ENCODE peak calls at places on chromosomes 3 and 15, in five cellular contexts. W is stimulated activated naive B cell treated with anti-CD40 and anti-IgM and Interleukin-4, amounts not matched to agents 10 μg/mL and 1 μg/mL and 100 μg/mL, for 72 hours; N is upper lobe of left lung; J is naive thymus-derived CD8-positive, alpha-beta T cell; E is CD4-positive, alpha-beta T cell. K is an unnamed sample.

GRCh38 chr15:89490550-89491315 is 5.7 kb downstream of the RHCG start:
- ATAC-seq in N (no peak), E (no peak), W (no peak), J (no peak), K (no peak)

GRCh38 chr3:86771741-86772512 is 219.0 kb downstream of the VGLL3 start:
- ATAC-seq in W (peak; percentile 31), E (no peak), J (no peak), N (peak; percentile 67), K (peak; percentile 16)

GRCh38 chr3:105304487-105304886 is 62.2 kb upstream of the ALCAM start:
- ATAC-seq in N (no peak), J (no peak), W (no peak), E (no peak), K (no peak)

GRCh38 chr15:77413687-77414349 is 6.1 kb downstream of the PEAK1 start:
- ATAC-seq in E (no peak), J (no peak), N (no peak), W (no peak), K (no peak)

GRCh38 chr3:61181874-61182273 is 69.4 kb downstream of the FHIT start:
- ATAC-seq in E (no peak), W (peak; percentile 90), N (no peak), J (no peak), K (no peak)

GRCh38 chr3:14439501-14440167 is 37.2 kb downstream of the SLC6A6 start:
- ATAC-seq in E (no peak), W (peak; percentile 71), N (peak; percentile 54), J (no peak), K (no peak)

GRCh38 chr3:13557417-13557816 is 8.5 kb downstream of the FBLN2 start:
- ATAC-seq in W (peak; percentile 36), E (no peak), N (no peak), J (no peak), K (peak; percentile 25)

GRCh38 chr3:112074616-112075497 is 11.3 kb upstream of the C3orf52 start:
- ATAC-seq in W (no peak), J (peak; percentile 82), N (peak; percentile 96), E (peak; percentile 86), K (no peak)

GRCh38 chr3:140290105-140290504 is 355.1 kb downstream of the CLSTN2 start:
- ATAC-seq in W (no peak), J (no peak), N (no peak), E (no peak), K (no peak)

GRCh38 chr3:44041726-44042125 is 200.0 kb upstream of the TOPAZ1 start:
- ATAC-seq in J (no peak), N (no peak), W (no peak), E (no peak), K (no peak)

GRCh38 chr3:183551930-183552329 is 3.6 kb downstream of the KLHL6 start:
- ATAC-seq in N (no peak), J (no peak), W (no peak), E (no peak), K (no peak)

GRCh38 chr3:125353128-125353527 is 22.0 kb downstream of the ZNF148 start:
- ATAC-seq in E (no peak), W (no peak), J (no peak), N (no peak), K (no peak)